ENCODE peak calls at places on chromosomes 7 and 10, in five cellular contexts. Z, M, F, N and C are unnamed samples.

GRCh38 chr10:132820056-132820455 is 34.1 kb upstream of the NKX6-2 start:
- DNase-seq in N (no peak), Z (no peak), M (no peak), F (no peak), C (no peak)

GRCh38 chr7:36677769-36678435 is 46.4 kb downstream of the AOAH start:
- DNase-seq in F (no peak), N (no peak), M (no peak), Z (no peak), C (no peak)

GRCh38 chr7:4175346-4175973 is 506.6 kb upstream of the FOXK1 start:
- DNase-seq in Z (no peak), N (no peak), M (no peak), F (no peak), C (no peak)

GRCh38 chr7:132500727-132501410 is 75.4 kb downstream of the PLXNA4 start:
- DNase-seq in F (peak), M (peak), Z (no peak), N (no peak), C (no peak)

GRCh38 chr10:7819126-7819470 is 793 bp downstream of the TAF3 start:
- DNase-seq in N (peak), Z (no peak), M (peak), F (peak), C (peak)

GRCh38 chr7:22665816-22666375 is 61.1 kb upstream of the IL6 start:
- DNase-seq in Z (no peak), N (no peak), F (no peak), M (no peak), C (no peak)

GRCh38 chr7:116330961-116331360 is 120.6 kb downstream of the TES start:
- DNase-seq in M (no peak), Z (no peak), N (no peak), F (no peak), C (no peak)

GRCh38 chr7:27767374-27767773 is 27.4 kb downstream of the TAX1BP1 start:
- DNase-seq in N (no peak), M (peak), Z (no peak), F (no peak), C (no peak)

GRCh38 chr7:25407932-25408480 is 179.7 kb upstream of the NPVF start:
- DNase-seq in M (no peak), Z (no peak), N (peak), F (no peak), C (no peak)

GRCh38 chr7:46091071-46091470 is 170.0 kb upstream of the IGFBP3 start:
- DNase-seq in F (no peak), N (no peak), M (no peak), Z (no peak), C (no peak)

GRCh38 chr7:27686315-27686714 is 23.6 kb upstream of the HIBADH start:
- DNase-seq in F (no peak), Z (no peak), N (no peak), M (peak), C (no peak)

GRCh38 chr7:69882269-69882668 is 284.0 kb downstream of the AUTS2 start:
- DNase-seq in M (no peak), N (no peak), Z (no peak), F (no peak), C (no peak)

DNA sequence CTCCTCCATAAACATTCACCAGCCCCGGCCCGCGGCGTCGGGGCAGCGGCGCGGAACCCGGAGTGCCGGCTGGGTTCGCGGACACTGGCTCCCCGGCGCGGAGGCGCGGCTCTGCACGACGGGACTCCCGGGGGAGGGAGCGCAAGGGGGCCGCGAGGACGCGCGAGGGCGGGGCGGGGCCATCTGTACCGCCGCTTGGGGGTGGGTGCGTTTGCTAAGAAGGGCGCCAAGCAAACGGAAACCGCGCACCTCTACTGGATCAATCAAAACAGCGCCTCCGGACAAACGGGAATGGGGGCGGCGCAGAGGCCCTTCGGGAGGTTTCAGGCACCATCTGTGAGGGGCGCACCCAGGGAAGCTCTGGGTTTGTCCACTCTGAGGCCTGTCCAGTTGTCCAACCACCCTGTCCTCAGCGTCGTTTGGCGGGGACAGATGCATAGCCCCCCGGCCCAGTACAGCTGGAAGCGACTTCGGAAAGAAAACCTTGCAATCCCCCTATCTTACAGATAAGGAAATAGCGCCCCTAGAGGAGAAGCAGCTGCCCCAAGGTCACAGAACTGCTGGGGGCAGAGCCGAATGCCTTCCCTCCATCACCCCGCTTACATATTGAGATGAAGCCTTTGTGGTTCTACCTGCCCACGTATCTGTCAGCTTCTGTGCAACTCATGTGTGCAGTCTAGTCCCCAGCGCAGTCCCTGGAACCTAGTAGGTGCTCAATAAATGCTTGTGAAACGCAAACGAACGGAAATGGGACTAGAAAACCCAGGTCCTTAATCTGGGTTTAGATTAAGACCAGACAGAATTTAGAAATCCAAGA is 10.7 kb upstream of the SLIT1 start:
- DNase-seq in M (peak), N (peak), Z (peak), F (peak), C (peak)
- TF ChIP-seq CTCF in M (peak), N (peak), Z (peak), F (peak), C (peak)

GRCh38 chr7:149820622-149821190 is 17.5 kb upstream of the ZNF862 start:
- DNase-seq in M (no peak), N (no peak), F (no peak), Z (no peak), C (no peak)

GRCh38 chr7:149818536-149818840 is 19.7 kb upstream of the ZNF862 start:
- DNase-seq in F (no peak), N (no peak), Z (no peak), M (no peak), C (no peak)

GRCh38 chr7:149817836-149818535 is 20.2 kb upstream of the ZNF862 start:
- DNase-seq in Z (no peak), M (no peak), N (no peak), F (no peak), C (no peak)

GRCh38 chr7:149819961-149820340 is 18.2 kb upstream of the ZNF862 start:
- DNase-seq in F (no peak), Z (no peak), M (no peak), N (no peak), C (no peak)

DNA sequence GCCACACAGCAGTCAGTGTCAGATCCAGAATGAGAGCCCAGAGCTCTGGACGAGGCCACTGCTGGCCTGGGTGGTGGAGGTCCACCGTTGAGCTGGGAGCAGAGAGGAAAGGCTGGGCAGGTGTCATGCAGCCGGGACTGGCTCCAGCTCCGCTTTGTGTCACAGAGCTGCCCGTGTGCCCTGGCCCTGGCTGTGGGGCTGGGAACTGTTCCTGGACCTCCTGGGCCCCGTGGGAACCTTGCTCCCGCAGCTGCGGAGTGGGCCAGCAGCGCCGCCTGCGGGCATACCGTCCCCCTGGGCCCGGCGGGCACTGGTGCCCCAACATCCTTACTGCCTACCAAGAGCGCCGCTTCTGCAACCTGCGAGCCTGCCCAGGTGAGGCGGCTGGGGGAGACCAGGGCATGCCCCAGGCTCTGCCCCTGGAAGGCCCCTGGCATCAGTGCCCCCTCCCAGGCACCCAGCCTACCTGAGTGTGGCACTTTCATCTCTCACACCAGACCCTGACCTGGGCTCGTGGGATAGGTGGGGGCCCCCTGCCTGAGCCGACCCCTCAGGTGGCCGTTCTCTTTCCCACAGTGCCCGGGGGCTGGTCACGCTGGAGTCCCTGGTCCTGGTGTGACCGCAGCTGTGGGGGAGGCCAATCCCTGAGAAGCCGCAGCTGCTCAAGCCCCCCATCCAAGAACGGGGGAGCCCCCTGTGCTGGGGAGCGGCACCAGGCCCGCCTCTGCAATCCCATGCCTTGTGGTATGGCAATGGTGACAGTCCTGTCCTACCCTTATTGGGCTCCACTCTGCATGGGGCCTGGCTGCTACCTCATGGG is 18.8 kb upstream of the ZNF862 start:
- DNase-seq in Z (no peak), M (no peak), N (no peak), F (no peak), C (no peak)
- TF ChIP-seq CTCF in Z (no peak), M (no peak), N (no peak), F (no peak), C (no peak)

DNA sequence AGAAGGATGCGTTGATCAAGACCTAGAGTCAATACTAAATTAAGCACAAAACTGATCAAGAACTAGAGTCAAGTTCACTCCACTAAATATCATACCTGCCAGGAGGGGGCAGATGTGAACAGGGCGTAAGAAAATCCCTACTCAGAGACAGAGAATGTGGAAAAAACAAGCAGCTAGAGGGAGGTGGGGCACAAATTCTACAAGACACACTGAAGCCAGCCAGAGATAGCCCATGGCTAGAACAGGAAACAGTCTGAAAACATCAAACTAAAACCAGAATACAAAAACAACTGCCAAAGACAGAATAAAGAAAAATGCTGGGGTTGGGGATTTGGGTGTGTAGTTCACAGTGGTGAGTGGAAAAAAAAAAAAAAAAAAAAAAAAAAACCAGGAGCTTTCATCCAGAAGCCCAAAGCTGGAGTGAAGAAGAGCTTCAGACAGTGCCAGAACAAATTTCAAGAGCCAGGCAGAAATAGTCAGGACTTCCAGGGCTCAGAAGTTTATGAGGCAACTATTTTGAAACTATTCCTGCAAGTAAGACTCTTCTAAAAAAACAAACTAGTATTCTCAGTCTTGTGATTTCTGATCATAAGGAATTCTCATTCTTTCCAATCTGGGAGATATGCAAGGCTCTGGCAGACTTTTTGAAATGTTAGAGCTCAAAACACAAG is 118.3 kb downstream of the CCDC71L start:
- DNase-seq in Z (peak), M (peak), N (peak), F (peak), C (peak)
- TF ChIP-seq CTCF in Z (peak), M (peak), N (peak), F (peak), C (peak)

GRCh38 chr7:2663960-2664359 is 24.0 kb upstream of the AMZ1 start:
- DNase-seq in F (no peak), N (no peak), M (no peak), Z (no peak), C (no peak)

GRCh38 chr7:2665359-2665791 is 22.6 kb upstream of the AMZ1 start:
- DNase-seq in Z (no peak), M (no peak), N (no peak), F (no peak), C (no peak)

GRCh38 chr7:2667843-2668242 is 20.2 kb upstream of the AMZ1 start:
- DNase-seq in Z (no peak), F (no peak), M (no peak), N (no peak), C (no peak)

GRCh38 chr7:2666588-2667250 is 21.3 kb upstream of the AMZ1 start:
- DNase-seq in Z (no peak), N (no peak), M (no peak), F (no peak), C (no peak)

GRCh38 chr7:2666130-2666529 is 21.9 kb upstream of the AMZ1 start:
- DNase-seq in N (no peak), F (no peak), Z (no peak), M (no peak), C (no peak)
- TF ChIP-seq CTCF in N (no peak), F (no peak), Z (no peak), M (no peak), C (no peak)

GRCh38 chr10:113438660-113439059 is 114.2 kb upstream of the HABP2 start:
- DNase-seq in Z (no peak), M (peak), N (no peak), F (no peak), C (no peak)
- TF ChIP-seq CTCF in Z (no peak), M (no peak), N (no peak), F (no peak), C (no peak)

GRCh38 chr10:122566632-122567031 is 6.1 kb downstream of the DMBT1 start:
- DNase-seq in F (no peak), M (no peak), N (no peak), Z (no peak), C (no peak)

GRCh38 chr10:122564980-122565379 is 4.4 kb downstream of the DMBT1 start:
- DNase-seq in N (no peak), F (no peak), Z (no peak), M (no peak), C (no peak)

GRCh38 chr10:122568551-122568950 is 8.0 kb downstream of the DMBT1 start:
- DNase-seq in Z (no peak), F (no peak), M (no peak), N (no peak), C (no peak)

GRCh38 chr10:122565766-122566206 is 5.2 kb downstream of the DMBT1 start:
- DNase-seq in N (peak), Z (peak), F (peak), M (peak), C (peak)

GRCh38 chr10:122567056-122567660 is 6.6 kb downstream of the DMBT1 start:
- DNase-seq in N (peak), F (peak), M (peak), Z (peak), C (peak)
- TF ChIP-seq CTCF in N (peak), F (peak), M (peak), Z (peak), C (peak)

GRCh38 chr7:34734786-34735185 is 76.8 kb downstream of the NPSR1 start:
- DNase-seq in F (no peak), N (no peak), Z (no peak), M (no peak), C (no peak)
- TF ChIP-seq CTCF in F (no peak), N (no peak), Z (no peak), M (no peak), C (no peak)

DNA sequence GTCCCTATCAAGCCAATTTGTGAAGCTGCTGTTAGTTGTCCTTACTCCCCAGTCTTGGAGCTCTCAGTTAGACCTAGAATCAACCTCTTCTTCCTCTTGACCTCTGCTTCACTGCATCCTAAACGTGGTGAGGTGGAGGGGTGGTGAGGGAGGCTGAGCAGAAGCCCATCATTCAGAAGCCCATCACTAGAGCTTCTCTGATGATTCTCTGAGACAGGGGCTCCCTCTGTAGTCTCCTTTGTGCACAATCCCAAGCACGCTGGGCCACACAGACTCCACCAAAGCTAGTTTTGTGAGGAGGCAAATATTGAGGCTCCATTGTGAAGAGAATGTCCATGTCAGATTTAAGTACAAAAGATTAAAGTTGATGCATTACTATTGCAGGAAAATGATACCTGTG is 163.8 kb upstream of the PRSS1 start:
- DNase-seq in M (peak), N (no peak), Z (no peak), F (no peak), C (no peak)
- TF ChIP-seq CTCF in M (peak), N (no peak), Z (no peak), F (no peak), C (no peak)